ENCODE peak calls at places on chromosomes 1 and 21, in six cellular contexts. G is tibial artery, O is NCI-H1417 treated with DMSO at 0.1 percent for 48 hours, D is lower lobe of right lung, L is HL-60, N is fibroblast of the aortic adventitia. Q is an unnamed sample.

GRCh38 chr1:14390816-14391215 is 207.7 kb upstream of the KAZN start:
- DNase-seq in G (no peak), O (no peak), D (no peak), L (no peak), N (peak), Q (no peak)

GRCh38 chr1:236612349-236612748 is 8.0 kb upstream of the HEATR1 start:
- DNase-seq in G (no peak), O (no peak), D (no peak), L (no peak), N (no peak), Q (no peak)

GRCh38 chr1:150152772-150153461 is 3.2 kb downstream of the PLEKHO1 start:
- DNase-seq in G (peak), O (no peak), D (peak), L (no peak), N (peak), Q (no peak)

GRCh38 chr1:228842094-228842775 is 107.0 kb downstream of the RHOU start:
- DNase-seq in G (no peak), O (no peak), D (no peak), L (no peak), N (peak), Q (peak)

GRCh38 chr21:44303490-44303981 is 3.7 kb downstream of the PFKL start:
- DNase-seq in G (no peak), O (no peak), D (no peak), L (no peak), N (no peak), Q (no peak)

GRCh38 chr21:14995695-14996490 is 68.9 kb downstream of the NRIP1 start:
- DNase-seq in G (no peak), O (no peak), D (no peak), L (no peak), N (peak), Q (no peak)

GRCh38 chr1:31595836-31596736 is 19.8 kb downstream of the TINAGL1 start:
- DNase-seq in G (no peak), O (no peak), D (no peak), L (no peak), N (no peak), Q (no peak)

GRCh38 chr1:160755864-160756616 is 17.0 kb downstream of the SLAMF7 start:
- DNase-seq in G (no peak), O (no peak), D (no peak), L (no peak), N (no peak), Q (no peak)

GRCh38 chr1:23779826-23780371 is 1.7 kb downstream of the PITHD1 start:
- DNase-seq in G (no peak), O (no peak), D (no peak), L (no peak), N (peak), Q (no peak)

GRCh38 chr1:235060607-235061470 is 67.8 kb downstream of the TOMM20 start:
- DNase-seq in G (peak), O (no peak), D (peak), L (no peak), N (peak), Q (no peak)

GRCh38 chr21:35428489-35428888 is 379.4 kb upstream of the RUNX1 start:
- DNase-seq in G (peak), O (no peak), D (peak), L (no peak), N (peak), Q (no peak)

GRCh38 chr1:117638141-117638540 is 32.3 kb downstream of the TENT5C start:
- DNase-seq in G (no peak), O (no peak), D (no peak), L (no peak), N (no peak), Q (no peak)

GRCh38 chr1:31798433-31799195 is 17.2 kb downstream of the SPOCD1 start:
- DNase-seq in G (peak), O (no peak), D (peak), L (no peak), N (peak), Q (no peak)

GRCh38 chr1:78440381-78440793 is 50.4 kb upstream of the PTGFR start:
- DNase-seq in G (no peak), O (no peak), D (no peak), L (no peak), N (peak), Q (no peak)

GRCh38 chr1:47582891-47583608 is 145.2 kb downstream of the FOXD2 start:
- DNase-seq in G (peak), O (no peak), D (no peak), L (no peak), N (no peak), Q (no peak)

GRCh38 chr1:160675641-160676410 is 29.0 kb upstream of the SLAMF1 start:
- DNase-seq in G (peak), O (no peak), D (peak), L (peak), N (peak), Q (peak)

GRCh38 chr1:153805042-153805745 is 30.0 kb downstream of the SLC27A3 start:
- DNase-seq in G (peak), O (no peak), D (peak), L (peak), N (peak), Q (peak)

Q was measured in CD14-positive monocyte.